ENCODE peak calls at places on chromosome 21, in five cellular contexts. T, U, J, W and L are unnamed samples.
A peak's percentile ranks its signal among the peaks of the same experiment; 100 is the strongest.

GRCh38 chr21:42632771-42633690 is 20.4 kb upstream of the PDE9A start:
- DNase-seq in T (no peak), U (no peak), J (no peak), W (no peak), L (no peak)

GRCh38 chr21:46634427-46634826 is 1.0 kb upstream of the PRMT2 start:
- DNase-seq in T (no peak), U (no peak), J (no peak), W (no peak), L (no peak)

GRCh38 chr21:32733356-32733755 is 5.5 kb upstream of the SYNJ1 start:
- DNase-seq in T (no peak), U (no peak), J (no peak), W (no peak), L (no peak)

GRCh38 chr21:18725653-18726052 is 322.1 kb upstream of the TMPRSS15 start:
- DNase-seq in T (no peak), U (no peak), J (peak; percentile 54), W (no peak), L (peak; percentile 40)

GRCh38 chr21:38984982-38985422 is 179.3 kb downstream of the ETS2 start:
- DNase-seq in T (peak; percentile 31), U (peak; percentile 86), J (no peak), W (no peak), L (no peak)

GRCh38 chr21:24939288-24939687 is 668.0 kb downstream of the MRPL39 start:
- DNase-seq in T (no peak), U (no peak), J (no peak), W (no peak), L (no peak)

GRCh38 chr21:16124397-16125130 is 394.8 kb downstream of the USP25 start:
- DNase-seq in T (peak; percentile 37), U (peak; percentile 89), J (no peak), W (no peak), L (no peak)

GRCh38 chr21:14773777-14774345 is 227.7 kb upstream of the SAMSN1 start:
- DNase-seq in T (peak; percentile 6), U (no peak), J (peak; percentile 76), W (peak; percentile 23), L (peak; percentile 68)

GRCh38 chr21:15592271-15592860 is 137.4 kb upstream of the USP25 start:
- DNase-seq in T (peak; percentile 43), U (peak; percentile 45), J (peak; percentile 24), W (peak; percentile 36), L (no peak)

GRCh38 chr21:33380483-33380998 is 22.7 kb upstream of the IFNGR2 start:
- DNase-seq in T (peak; percentile 95), U (peak; percentile 96), J (peak; percentile 89), W (no peak), L (peak; percentile 67)

GRCh38 chr21:18069875-18070274 is 174.8 kb upstream of the CHODL start:
- DNase-seq in T (no peak), U (no peak), J (no peak), W (no peak), L (no peak)

GRCh38 chr21:15289896-15290841 is 225.4 kb upstream of the NRIP1 start:
- DNase-seq in T (no peak), U (no peak), J (peak; percentile 62), W (peak; percentile 30), L (peak; percentile 92)

GRCh38 chr21:38733973-38734546 is 71.7 kb upstream of the ETS2 start:
- DNase-seq in T (peak; percentile 91), U (peak; percentile 80), J (peak; percentile 82), W (peak; percentile 85), L (peak; percentile 84)

GRCh38 chr21:31182231-31183129 is 144.2 kb upstream of the KRTAP19-8 start:
- DNase-seq in T (no peak), U (no peak), J (no peak), W (no peak), L (no peak)

GRCh38 chr21:36769051-36769867 is 70.3 kb downstream of the SIM2 start:
- DNase-seq in T (no peak), U (peak; percentile 61), J (no peak), W (no peak), L (no peak)

GRCh38 chr21:39065912-39066311 is 117.3 kb downstream of the PSMG1 start:
- DNase-seq in T (no peak), U (no peak), J (peak; percentile 43), W (no peak), L (no peak)

GRCh38 chr21:23963454-23963853 is 1643.8 kb downstream of the MRPL39 start:
- DNase-seq in T (no peak), U (peak; percentile 17), J (no peak), W (no peak), L (no peak)

GRCh38 chr21:43697758-43698643 is 20.9 kb upstream of the PDXK start:
- DNase-seq in T (peak; percentile 41), U (peak; percentile 21), J (no peak), W (no peak), L (no peak)

GRCh38 chr21:39347537-39347936 is 1.4 kb downstream of the HMGN1 start:
- DNase-seq in T (no peak), U (no peak), J (no peak), W (no peak), L (no peak)

GRCh38 chr21:21007606-21008005 is 9.4 kb downstream of the NCAM2 start:
- DNase-seq in T (no peak), U (peak; percentile 34), J (no peak), W (no peak), L (no peak)

GRCh38 chr21:22881131-22881530 is 1882.9 kb downstream of the NCAM2 start:
- DNase-seq in T (no peak), U (no peak), J (peak; percentile 94), W (no peak), L (no peak)

GRCh38 chr21:16587141-16587570 is 857.4 kb downstream of the USP25 start:
- DNase-seq in T (no peak), U (peak; percentile 65), J (peak; percentile 58), W (no peak), L (peak; percentile 41)

GRCh38 chr21:43323244-43324005 is 103.5 kb downstream of the SIK1 start:
- DNase-seq in T (no peak), U (no peak), J (no peak), W (no peak), L (no peak)

GRCh38 chr21:16215193-16215592 is 485.4 kb downstream of the USP25 start:
- DNase-seq in T (no peak), U (no peak), J (no peak), W (no peak), L (no peak)

GRCh38 chr21:45365608-45366241 is 39.2 kb upstream of the COL18A1 start:
- DNase-seq in T (peak; percentile 40), U (peak; percentile 68), J (peak; percentile 98), W (no peak), L (peak; percentile 66)
- H3K79me1 ChIP-seq in T (peaks cover 5% of the 10 kb centered on the region), U (peaks cover 25% of the 10 kb centered on the region), J (no peaks in the 10 kb centered on the region), W (peaks cover 2% of the 10 kb centered on the region), L (no peaks in the 10 kb centered on the region)

GRCh38 chr21:34888569-34889286 is 160.4 kb downstream of the RUNX1 start:
- DNase-seq in T (peak; percentile 96), U (peak; percentile 96), J (peak; percentile 97), W (peak; percentile 85), L (peak; percentile 93)
- H2BK120ac ChIP-seq in T (peak overlapping the region; percentile 96), U (peak overlapping the region; percentile 93), J (no peak overlapping the region), W (no peak overlapping the region), L (no peak overlapping the region)

DNA sequence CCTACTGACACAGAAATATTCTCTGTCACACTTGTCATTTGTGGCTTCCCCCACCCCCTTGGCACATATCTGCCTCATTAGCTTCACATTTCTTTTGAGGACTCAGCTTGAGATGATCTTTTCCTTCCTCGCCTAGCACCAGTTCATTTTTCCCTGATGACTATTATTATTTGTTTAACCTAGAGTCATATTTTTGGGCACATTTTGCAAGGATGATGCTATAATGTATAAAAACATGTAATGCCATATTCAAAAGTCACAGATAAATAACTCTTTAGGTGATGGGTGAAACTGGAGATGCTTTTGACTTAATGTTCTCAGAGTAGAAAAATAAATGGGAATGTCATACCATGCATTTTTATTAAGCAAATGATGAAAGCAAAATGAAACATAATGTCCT is 202.7 kb downstream of the BACH1 start:
- DNase-seq in T (no peak), U (peak; percentile 88), J (no peak), W (no peak), L (no peak)
- H3K23ac ChIP-seq in T (no peak overlapping the region), U (no peak overlapping the region), J (no peak overlapping the region), W (no peak overlapping the region), L (no peak overlapping the region)

GRCh38 chr21:44962481-44962966 is 22.7 kb downstream of the SLX9 start:
- DNase-seq in T (peak; percentile 97), U (peak; percentile 100), J (no peak), W (no peak), L (no peak)
- H3K79me1 ChIP-seq in T (peaks cover 24% of the 10 kb centered on the region), U (peaks cover 68% of the 10 kb centered on the region), J (peaks cover 14% of the 10 kb centered on the region), W (peaks cover 6% of the 10 kb centered on the region), L (peaks cover 6% of the 10 kb centered on the region)

GRCh38 chr21:41243107-41243506 is 73.5 kb upstream of the FAM3B start:
- DNase-seq in T (no peak), U (no peak), J (no peak), W (no peak), L (no peak)

GRCh38 chr21:41247976-41248545 is 68.5 kb upstream of the FAM3B start:
- DNase-seq in T (no peak), U (no peak), J (no peak), W (no peak), L (no peak)

GRCh38 chr21:41246808-41247207 is 69.8 kb upstream of the FAM3B start:
- DNase-seq in T (no peak), U (no peak), J (no peak), W (no peak), L (no peak)

GRCh38 chr21:41247561-41247968 is 69.0 kb upstream of the FAM3B start:
- DNase-seq in T (no peak), U (peak; percentile 76), J (no peak), W (no peak), L (no peak)

GRCh38 chr21:41245509-41246135 is 71.0 kb upstream of the FAM3B start:
- DNase-seq in T (no peak), U (no peak), J (no peak), W (no peak), L (no peak)
- H2BK120ac ChIP-seq in T (no peak overlapping the region), U (no peak overlapping the region), J (peak overlapping the region; percentile 1), W (no peak overlapping the region), L (no peak overlapping the region)